ENCODE peak calls at places on chromosome 11, in eight cellular contexts. R is Peyer's patch; C is CD8-positive, alpha-beta T cell; L is H1; G is cardiac muscle cell; W is tibial nerve; X is spleen; E is heart left ventricle. P is an unnamed sample.
A peak's percentile ranks its signal among the peaks of the same experiment; 100 is the strongest.

GRCh38 chr11:131666006-131666405 is 295.6 kb downstream of the NTM start:
- DNase-seq in E (no peak), L (no peak), W (no peak), C (no peak), G (no peak), X (no peak), R (no peak), P (no peak)

GRCh38 chr11:118938491-118939411 is 13.0 kb upstream of the BCL9L start:
- DNase-seq in W (no peak), R (no peak), C (no peak), X (no peak), E (no peak), L (no peak), G (no peak), P (no peak)

GRCh38 chr11:116970485-116971292 is 127.5 kb downstream of the SIK3 start:
- DNase-seq in G (no peak), C (peak; percentile 26), X (no peak), R (no peak), L (no peak), W (no peak), E (no peak), P (no peak)

GRCh38 chr11:75919525-75919924 is 104.5 kb downstream of the UVRAG start:
- DNase-seq in X (no peak), R (no peak), G (no peak), W (no peak), C (no peak), L (no peak), E (no peak), P (no peak)

GRCh38 chr11:14418801-14419417 is 59.9 kb upstream of the RRAS2 start:
- DNase-seq in C (no peak), W (no peak), E (no peak), G (no peak), R (no peak), L (no peak), X (no peak), P (no peak)

GRCh38 chr11:115745545-115746265 is 241.5 kb upstream of the CADM1 start:
- DNase-seq in W (no peak), X (no peak), R (no peak), L (no peak), E (peak; percentile 80), C (no peak), G (no peak), P (no peak)

GRCh38 chr11:90229791-90230190 is 6.9 kb upstream of the CHORDC1 start:
- DNase-seq in W (no peak), G (no peak), E (no peak), X (no peak), R (no peak), L (no peak), C (no peak), P (no peak)

GRCh38 chr11:77642228-77642627 is 4.6 kb upstream of the CLNS1A start:
- DNase-seq in G (no peak), C (no peak), L (no peak), E (no peak), W (no peak), R (no peak), X (no peak), P (no peak)

GRCh38 chr11:120660024-120660565 is 148.5 kb downstream of the GRIK4 start:
- DNase-seq in G (peak; percentile 62), E (no peak), C (peak; percentile 8), X (peak; percentile 80), W (no peak), R (no peak), L (peak; percentile 87), P (peak; percentile 41)

GRCh38 chr11:18522388-18522787 is 4.4 kb downstream of the TSG101 start:
- DNase-seq in E (no peak), C (no peak), X (no peak), R (no peak), L (no peak), G (no peak), W (no peak), P (no peak)

GRCh38 chr11:33605703-33606102 is 94.9 kb downstream of the C11orf91 start:
- DNase-seq in G (no peak), L (no peak), C (no peak), X (no peak), W (no peak), E (no peak), R (no peak), P (no peak)

GRCh38 chr11:65634905-65635731 is 2.8 kb upstream of the SIPA1 start:
- DNase-seq in G (no peak), C (no peak), L (no peak), W (no peak), E (no peak), R (no peak), X (peak; percentile 75), P (no peak)

GRCh38 chr11:127804775-127805446 is 782.4 kb downstream of the ETS1 start:
- DNase-seq in X (no peak), C (no peak), L (no peak), R (no peak), W (no peak), G (no peak), E (no peak), P (no peak)

GRCh38 chr11:111364503-111364902 is 14.6 kb downstream of the POU2AF1 start:
- DNase-seq in R (no peak), L (no peak), X (no peak), G (no peak), E (no peak), C (no peak), W (no peak), P (no peak)

GRCh38 chr11:96125400-96125799 is 201.5 kb upstream of the MTMR2 start:
- DNase-seq in L (no peak), G (no peak), C (no peak), X (no peak), W (no peak), R (no peak), E (no peak), P (no peak)

GRCh38 chr11:96119211-96119610 is 195.3 kb upstream of the MTMR2 start:
- DNase-seq in R (no peak), C (no peak), W (no peak), E (no peak), G (no peak), X (no peak), L (no peak), P (no peak)

GRCh38 chr11:96124155-96124554 is 200.2 kb upstream of the MTMR2 start:
- DNase-seq in G (no peak), C (no peak), R (no peak), W (no peak), X (no peak), E (no peak), L (no peak), P (no peak)

GRCh38 chr11:96123301-96123700 is 199.4 kb upstream of the MTMR2 start:
- DNase-seq in E (no peak), W (no peak), X (no peak), G (no peak), C (no peak), R (no peak), L (no peak), P (no peak)

DNA sequence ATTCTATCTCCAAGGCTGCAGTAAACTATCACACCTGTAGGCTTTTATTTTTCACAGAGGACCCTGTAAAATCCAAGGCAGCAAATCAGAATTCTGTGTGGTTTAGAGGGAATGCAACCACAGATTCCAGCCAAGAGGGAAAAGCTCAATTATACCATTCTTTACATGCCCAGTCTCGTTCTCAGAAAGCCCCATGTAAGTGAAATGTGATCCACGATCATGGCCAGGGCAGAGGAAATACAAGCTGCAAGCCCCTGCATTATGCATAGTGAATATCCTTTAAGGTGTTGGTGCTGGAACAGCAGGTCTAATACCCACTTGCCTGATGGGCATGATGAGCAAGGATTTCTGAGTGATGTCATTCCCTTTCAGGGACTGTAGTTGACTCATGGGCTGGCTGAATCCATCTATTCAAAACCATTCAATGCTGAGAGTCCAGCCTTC is 198.7 kb upstream of the MTMR2 start:
- DNase-seq in L (no peak), W (no peak), X (no peak), E (no peak), C (no peak), R (no peak), G (no peak), P (no peak)
- TF ChIP-seq CTCF in L (no peak), W (no peak), X (no peak), E (no peak), C (no peak), R (no peak), G (no peak), P (no peak)

DNA sequence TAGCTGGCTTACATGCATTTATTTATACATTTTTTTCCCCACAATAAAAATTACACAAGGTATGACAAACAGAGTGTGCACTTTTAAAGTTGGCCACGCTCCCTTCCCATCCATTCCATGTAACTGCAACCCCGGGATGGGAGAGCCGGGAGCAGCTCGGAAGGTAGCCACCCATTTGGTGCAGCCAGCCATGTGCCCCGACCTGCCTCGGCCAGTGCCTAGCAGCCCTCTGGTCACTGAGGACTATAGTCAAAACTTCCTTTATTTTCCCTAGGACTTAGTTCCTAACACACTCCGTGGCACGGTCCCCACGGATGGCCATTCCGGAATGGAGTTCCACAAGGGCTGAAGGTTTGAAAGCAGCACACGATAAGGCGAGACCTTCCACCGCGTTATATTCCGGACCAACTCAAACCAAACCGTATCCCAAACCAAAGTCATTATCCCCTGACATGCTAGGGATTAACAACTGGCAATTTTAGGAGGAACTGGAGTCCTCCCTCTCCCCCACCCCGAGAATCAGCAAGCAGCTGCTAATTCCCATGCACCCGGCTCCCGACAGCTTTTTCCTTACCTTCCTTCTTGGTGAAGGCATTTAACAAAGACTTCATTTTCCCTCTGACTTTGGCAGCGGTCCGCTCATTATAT is 426.4 kb downstream of the SHANK2 start:
- DNase-seq in C (no peak), X (no peak), L (no peak), E (no peak), R (no peak), G (no peak), W (no peak), P (no peak)
- H3K4me3 ChIP-seq in C (no peak overlapping the region), X (peak overlapping the region; percentile 20), L (no peak overlapping the region), E (no peak overlapping the region), R (no peak overlapping the region), G (no peak overlapping the region), W (no peak overlapping the region), P (no peak overlapping the region)

DNA sequence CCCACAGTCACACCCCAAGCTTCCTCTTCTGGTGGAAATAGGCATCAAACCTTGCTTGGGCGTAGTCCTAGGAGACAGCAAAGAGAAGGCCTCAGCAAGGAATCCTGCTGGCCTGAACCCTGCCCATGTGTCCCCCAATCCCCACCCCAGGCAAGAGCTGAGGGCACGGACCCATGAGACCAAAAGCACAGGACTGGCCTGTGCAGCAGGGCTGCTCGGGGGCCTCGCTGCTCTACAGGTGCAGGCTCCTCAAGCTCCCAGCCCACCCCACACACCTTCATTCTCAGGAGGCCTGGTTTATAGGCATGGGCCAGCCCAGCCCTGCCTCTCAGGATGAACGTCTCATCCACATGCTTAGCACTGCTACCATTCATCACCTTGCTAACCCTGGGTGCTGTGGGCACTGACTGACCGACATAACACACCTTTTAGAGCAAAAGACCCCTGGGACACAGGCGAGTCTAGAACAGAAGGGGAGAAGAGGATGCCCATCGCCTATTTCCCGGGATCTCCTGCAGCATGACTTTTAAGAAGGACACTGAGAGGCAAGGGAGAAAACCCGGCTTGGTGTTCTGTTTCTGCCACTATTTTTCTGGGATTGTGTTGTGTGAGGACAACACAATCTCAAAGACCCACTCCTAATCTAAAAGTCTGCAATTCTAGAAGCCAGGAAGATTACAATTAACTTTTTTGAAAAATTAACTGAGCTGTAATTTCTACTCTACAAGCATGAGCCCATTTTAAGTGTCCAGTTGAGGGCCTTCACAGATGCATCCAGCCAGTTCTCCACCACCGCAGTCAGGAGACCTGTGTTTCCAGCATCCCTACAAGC is 15.4 kb downstream of the TCIRG1 start:
- DNase-seq in R (no peak), C (no peak), E (no peak), L (no peak), X (no peak), W (no peak), G (no peak), P (no peak)
- H3K36me3 ChIP-seq in R (no peaks in the 10 kb centered on the region), C (peaks cover 12% of the 10 kb centered on the region), E (peaks cover 9% of the 10 kb centered on the region), L (peaks cover 4% of the 10 kb centered on the region), X (peaks cover 2% of the 10 kb centered on the region), W (no peaks in the 10 kb centered on the region), G (peaks cover 17% of the 10 kb centered on the region), P (peaks cover 37% of the 10 kb centered on the region)

GRCh38 chr11:114496915-114497314 is 57.6 kb downstream of the REXO2 start:
- DNase-seq in G (no peak), X (no peak), L (no peak), E (no peak), C (no peak), R (no peak), W (no peak), P (no peak)
- TF ChIP-seq CTCF in G (no peak), X (no peak), L (no peak), E (no peak), C (no peak), R (no peak), W (no peak), P (no peak)

P was measured in GM06990.